ENCODE peak calls at places on chromosomes 3 and 15, in ten cellular contexts. One of them, this sample, is unnamed.

GRCh38 chr15:70627734-70628541 is 135.4 kb downstream of the UACA start:
- DNase-seq in pons: peak
- DNase-seq in kidney tubule cell: no peak
- DNase-seq in heart right ventricle: no peak
- DNase-seq in stimulated activated CD4-positive, alpha-beta T cell treated with anti-CD3 and anti-CD28 coated beads, Interleukin-1b, Interleukin-23, amount 100 ng/mL, for 4 hours: no peak
- DNase-seq in nephron progenitor cell: no peak
- DNase-seq in dermis blood vessel endothelial cell: no peak
- DNase-seq in activated gamma-delta T cell treated with anti-CD3 and anti-CD28 coated beads, Interleukin-2, amount 50 U/mL, for 16 hours: no peak
- DNase-seq in amniotic epithelial cell: peak
- DNase-seq in AG08396: no peak
- DNase-seq in this sample: no peak

GRCh38 chr15:89662893-89663673 is 7.8 kb upstream of the KIF7 start:
- DNase-seq in pons: no peak
- DNase-seq in amniotic epithelial cell: peak
- DNase-seq in heart right ventricle: peak
- DNase-seq in nephron progenitor cell: no peak
- DNase-seq in AG08396: peak
- DNase-seq in dermis blood vessel endothelial cell: peak
- DNase-seq in stimulated activated CD4-positive, alpha-beta T cell treated with anti-CD3 and anti-CD28 coated beads, Interleukin-1b, Interleukin-23, amount 100 ng/mL, for 4 hours: no peak
- DNase-seq in kidney tubule cell: peak
- DNase-seq in activated gamma-delta T cell treated with anti-CD3 and anti-CD28 coated beads, Interleukin-2, amount 50 U/mL, for 16 hours: no peak
- DNase-seq in this sample: peak

GRCh38 chr3:112604536-112604935 is 36.4 kb downstream of the CCDC80 start:
- DNase-seq in stimulated activated CD4-positive, alpha-beta T cell treated with anti-CD3 and anti-CD28 coated beads, Interleukin-1b, Interleukin-23, amount 100 ng/mL, for 4 hours: no peak
- DNase-seq in activated gamma-delta T cell treated with anti-CD3 and anti-CD28 coated beads, Interleukin-2, amount 50 U/mL, for 16 hours: no peak
- DNase-seq in amniotic epithelial cell: peak
- DNase-seq in AG08396: peak
- DNase-seq in pons: no peak
- DNase-seq in nephron progenitor cell: no peak
- DNase-seq in heart right ventricle: no peak
- DNase-seq in dermis blood vessel endothelial cell: peak
- DNase-seq in kidney tubule cell: no peak
- DNase-seq in this sample: peak

GRCh38 chr3:128983293-128984069 is 10.4 kb downstream of the CFAP92 start:
- DNase-seq in dermis blood vessel endothelial cell: no peak
- DNase-seq in activated gamma-delta T cell treated with anti-CD3 and anti-CD28 coated beads, Interleukin-2, amount 50 U/mL, for 16 hours: no peak
- DNase-seq in stimulated activated CD4-positive, alpha-beta T cell treated with anti-CD3 and anti-CD28 coated beads, Interleukin-1b, Interleukin-23, amount 100 ng/mL, for 4 hours: no peak
- DNase-seq in pons: no peak
- DNase-seq in AG08396: no peak
- DNase-seq in nephron progenitor cell: no peak
- DNase-seq in amniotic epithelial cell: no peak
- DNase-seq in heart right ventricle: no peak
- DNase-seq in kidney tubule cell: no peak
- DNase-seq in this sample: no peak

GRCh38 chr3:10240799-10241198 is 7.5 kb upstream of the TATDN2 start:
- DNase-seq in heart right ventricle: no peak
- DNase-seq in amniotic epithelial cell: no peak
- DNase-seq in pons: no peak
- DNase-seq in dermis blood vessel endothelial cell: no peak
- DNase-seq in kidney tubule cell: no peak
- DNase-seq in activated gamma-delta T cell treated with anti-CD3 and anti-CD28 coated beads, Interleukin-2, amount 50 U/mL, for 16 hours: no peak
- DNase-seq in stimulated activated CD4-positive, alpha-beta T cell treated with anti-CD3 and anti-CD28 coated beads, Interleukin-1b, Interleukin-23, amount 100 ng/mL, for 4 hours: no peak
- DNase-seq in nephron progenitor cell: no peak
- DNase-seq in AG08396: no peak
- DNase-seq in this sample: no peak

GRCh38 chr3:189188466-189188865 is 16.7 kb downstream of the TPRG1 start:
- DNase-seq in pons: no peak
- DNase-seq in amniotic epithelial cell: peak
- DNase-seq in activated gamma-delta T cell treated with anti-CD3 and anti-CD28 coated beads, Interleukin-2, amount 50 U/mL, for 16 hours: no peak
- DNase-seq in dermis blood vessel endothelial cell: no peak
- DNase-seq in heart right ventricle: no peak
- DNase-seq in stimulated activated CD4-positive, alpha-beta T cell treated with anti-CD3 and anti-CD28 coated beads, Interleukin-1b, Interleukin-23, amount 100 ng/mL, for 4 hours: no peak
- DNase-seq in AG08396: no peak
- DNase-seq in kidney tubule cell: no peak
- DNase-seq in nephron progenitor cell: no peak
- DNase-seq in this sample: no peak

GRCh38 chr3:150870406-150870805 is 34.8 kb downstream of the MINDY4B start:
- DNase-seq in stimulated activated CD4-positive, alpha-beta T cell treated with anti-CD3 and anti-CD28 coated beads, Interleukin-1b, Interleukin-23, amount 100 ng/mL, for 4 hours: no peak
- DNase-seq in activated gamma-delta T cell treated with anti-CD3 and anti-CD28 coated beads, Interleukin-2, amount 50 U/mL, for 16 hours: no peak
- DNase-seq in nephron progenitor cell: no peak
- DNase-seq in amniotic epithelial cell: peak
- DNase-seq in heart right ventricle: no peak
- DNase-seq in pons: no peak
- DNase-seq in kidney tubule cell: peak
- DNase-seq in dermis blood vessel endothelial cell: no peak
- DNase-seq in AG08396: peak
- DNase-seq in this sample: no peak

GRCh38 chr15:48644827-48645557 is 517 bp downstream of the FBN1 start:
- DNase-seq in amniotic epithelial cell: no peak
- DNase-seq in pons: peak
- DNase-seq in stimulated activated CD4-positive, alpha-beta T cell treated with anti-CD3 and anti-CD28 coated beads, Interleukin-1b, Interleukin-23, amount 100 ng/mL, for 4 hours: no peak
- DNase-seq in heart right ventricle: peak
- DNase-seq in kidney tubule cell: peak
- DNase-seq in nephron progenitor cell: peak
- DNase-seq in dermis blood vessel endothelial cell: peak
- DNase-seq in activated gamma-delta T cell treated with anti-CD3 and anti-CD28 coated beads, Interleukin-2, amount 50 U/mL, for 16 hours: no peak
- DNase-seq in AG08396: peak
- DNase-seq in this sample: peak

GRCh38 chr15:55687792-55688191 is 55.2 kb downstream of the PRTG start:
- DNase-seq in dermis blood vessel endothelial cell: no peak
- DNase-seq in stimulated activated CD4-positive, alpha-beta T cell treated with anti-CD3 and anti-CD28 coated beads, Interleukin-1b, Interleukin-23, amount 100 ng/mL, for 4 hours: no peak
- DNase-seq in activated gamma-delta T cell treated with anti-CD3 and anti-CD28 coated beads, Interleukin-2, amount 50 U/mL, for 16 hours: no peak
- DNase-seq in pons: no peak
- DNase-seq in kidney tubule cell: no peak
- DNase-seq in heart right ventricle: no peak
- DNase-seq in amniotic epithelial cell: no peak
- DNase-seq in nephron progenitor cell: no peak
- DNase-seq in AG08396: no peak
- DNase-seq in this sample: no peak

GRCh38 chr3:56921573-56922571 is 120.1 kb upstream of the ARHGEF3 start:
- DNase-seq in activated gamma-delta T cell treated with anti-CD3 and anti-CD28 coated beads, Interleukin-2, amount 50 U/mL, for 16 hours: no peak
- DNase-seq in kidney tubule cell: no peak
- DNase-seq in dermis blood vessel endothelial cell: peak
- DNase-seq in nephron progenitor cell: no peak
- DNase-seq in AG08396: peak
- DNase-seq in pons: no peak
- DNase-seq in stimulated activated CD4-positive, alpha-beta T cell treated with anti-CD3 and anti-CD28 coated beads, Interleukin-1b, Interleukin-23, amount 100 ng/mL, for 4 hours: no peak
- DNase-seq in amniotic epithelial cell: peak
- DNase-seq in heart right ventricle: no peak
- DNase-seq in this sample: no peak

GRCh38 chr3:9257092-9257491 is 7.6 kb upstream of the SRGAP3 start:
- DNase-seq in amniotic epithelial cell: no peak
- DNase-seq in dermis blood vessel endothelial cell: no peak
- DNase-seq in kidney tubule cell: no peak
- DNase-seq in heart right ventricle: no peak
- DNase-seq in activated gamma-delta T cell treated with anti-CD3 and anti-CD28 coated beads, Interleukin-2, amount 50 U/mL, for 16 hours: no peak
- DNase-seq in pons: no peak
- DNase-seq in AG08396: no peak
- DNase-seq in stimulated activated CD4-positive, alpha-beta T cell treated with anti-CD3 and anti-CD28 coated beads, Interleukin-1b, Interleukin-23, amount 100 ng/mL, for 4 hours: no peak
- DNase-seq in nephron progenitor cell: no peak
- DNase-seq in this sample: no peak

GRCh38 chr3:198076722-198077308 is 116.8 kb downstream of the LMLN start:
- DNase-seq in nephron progenitor cell: no peak
- DNase-seq in activated gamma-delta T cell treated with anti-CD3 and anti-CD28 coated beads, Interleukin-2, amount 50 U/mL, for 16 hours: no peak
- DNase-seq in amniotic epithelial cell: no peak
- DNase-seq in kidney tubule cell: no peak
- DNase-seq in AG08396: no peak
- DNase-seq in dermis blood vessel endothelial cell: no peak
- DNase-seq in heart right ventricle: no peak
- DNase-seq in pons: no peak
- DNase-seq in stimulated activated CD4-positive, alpha-beta T cell treated with anti-CD3 and anti-CD28 coated beads, Interleukin-1b, Interleukin-23, amount 100 ng/mL, for 4 hours: no peak
- DNase-seq in this sample: no peak

GRCh38 chr3:32460031-32460749 is 42.5 kb downstream of the CMTM6 start:
- DNase-seq in amniotic epithelial cell: no peak
- DNase-seq in pons: no peak
- DNase-seq in dermis blood vessel endothelial cell: peak
- DNase-seq in stimulated activated CD4-positive, alpha-beta T cell treated with anti-CD3 and anti-CD28 coated beads, Interleukin-1b, Interleukin-23, amount 100 ng/mL, for 4 hours: peak
- DNase-seq in nephron progenitor cell: peak
- DNase-seq in heart right ventricle: no peak
- DNase-seq in activated gamma-delta T cell treated with anti-CD3 and anti-CD28 coated beads, Interleukin-2, amount 50 U/mL, for 16 hours: peak
- DNase-seq in kidney tubule cell: no peak
- DNase-seq in AG08396: no peak
- DNase-seq in this sample: no peak

GRCh38 chr3:127501177-127501576 is 89.4 kb downstream of the TPRA1 start:
- DNase-seq in kidney tubule cell: no peak
- DNase-seq in heart right ventricle: no peak
- DNase-seq in AG08396: no peak
- DNase-seq in amniotic epithelial cell: no peak
- DNase-seq in nephron progenitor cell: no peak
- DNase-seq in stimulated activated CD4-positive, alpha-beta T cell treated with anti-CD3 and anti-CD28 coated beads, Interleukin-1b, Interleukin-23, amount 100 ng/mL, for 4 hours: no peak
- DNase-seq in dermis blood vessel endothelial cell: no peak
- DNase-seq in activated gamma-delta T cell treated with anti-CD3 and anti-CD28 coated beads, Interleukin-2, amount 50 U/mL, for 16 hours: no peak
- DNase-seq in pons: no peak
- DNase-seq in this sample: no peak

GRCh38 chr15:21261965-21262850 is 178.1 kb downstream of the POTEB3 start:
- DNase-seq in pons: no peak
- DNase-seq in amniotic epithelial cell: no peak
- DNase-seq in dermis blood vessel endothelial cell: no peak
- DNase-seq in nephron progenitor cell: no peak
- DNase-seq in heart right ventricle: peak
- DNase-seq in kidney tubule cell: peak
- DNase-seq in activated gamma-delta T cell treated with anti-CD3 and anti-CD28 coated beads, Interleukin-2, amount 50 U/mL, for 16 hours: no peak
- DNase-seq in stimulated activated CD4-positive, alpha-beta T cell treated with anti-CD3 and anti-CD28 coated beads, Interleukin-1b, Interleukin-23, amount 100 ng/mL, for 4 hours: no peak
- DNase-seq in AG08396: no peak
- DNase-seq in this sample: no peak

This sample was measured in foreskin melanocyte.